ENCODE peak calls at places on chromosome X, in ten cellular contexts. One of them, this sample, is unnamed.

GRCh38 chrX:15436220-15436619 is 52.0 kb upstream of the VEGFD start:
- DNase-seq in GM13977: no peak
- DNase-seq in EH: peak
- DNase-seq in AG08395: no peak
- DNase-seq in activated T-cell treated with anti-CD3 and anti-CD28 coated beads for 48 hours: no peak
- DNase-seq in stimulated activated CD8-positive, alpha-beta memory T cell treated with anti-CD3 and anti-CD28 coated beads, Interleukin-4, amount 100 ng/mL, for 24 hours: no peak
- DNase-seq in stimulated activated CD4-positive, alpha-beta T cell treated with anti-CD3 and anti-CD28 coated beads, Interleukin-1b, Interleukin-23, amount 100 ng/mL, for 48 hours: no peak
- DNase-seq in progenitor cell of endocrine pancreas: no peak
- DNase-seq in K562: no peak
- DNase-seq in T-helper 2 cell treated with Interferon-gamma antibody and Interleukin-4, amounts not matched to agents 5 μg/mL and 100 μg/mL, for 36 hours: no peak
- DNase-seq in this sample: no peak

GRCh38 chrX:130895299-130895698 is 7.7 kb downstream of the ENOX2 start:
- DNase-seq in GM13977: no peak
- DNase-seq in EH: no peak
- DNase-seq in AG08395: no peak
- DNase-seq in activated T-cell treated with anti-CD3 and anti-CD28 coated beads for 48 hours: no peak
- DNase-seq in stimulated activated CD8-positive, alpha-beta memory T cell treated with anti-CD3 and anti-CD28 coated beads, Interleukin-4, amount 100 ng/mL, for 24 hours: no peak
- DNase-seq in stimulated activated CD4-positive, alpha-beta T cell treated with anti-CD3 and anti-CD28 coated beads, Interleukin-1b, Interleukin-23, amount 100 ng/mL, for 48 hours: no peak
- DNase-seq in progenitor cell of endocrine pancreas: no peak
- DNase-seq in K562: no peak
- DNase-seq in T-helper 2 cell treated with Interferon-gamma antibody and Interleukin-4, amounts not matched to agents 5 μg/mL and 100 μg/mL, for 36 hours: no peak
- DNase-seq in this sample: no peak

GRCh38 chrX:154990496-154990895 is 32.0 kb downstream of the F8 start:
- DNase-seq in GM13977: no peak
- DNase-seq in EH: no peak
- DNase-seq in AG08395: no peak
- DNase-seq in activated T-cell treated with anti-CD3 and anti-CD28 coated beads for 48 hours: no peak
- DNase-seq in stimulated activated CD8-positive, alpha-beta memory T cell treated with anti-CD3 and anti-CD28 coated beads, Interleukin-4, amount 100 ng/mL, for 24 hours: no peak
- DNase-seq in stimulated activated CD4-positive, alpha-beta T cell treated with anti-CD3 and anti-CD28 coated beads, Interleukin-1b, Interleukin-23, amount 100 ng/mL, for 48 hours: no peak
- DNase-seq in progenitor cell of endocrine pancreas: no peak
- DNase-seq in K562: no peak
- DNase-seq in T-helper 2 cell treated with Interferon-gamma antibody and Interleukin-4, amounts not matched to agents 5 μg/mL and 100 μg/mL, for 36 hours: no peak
- DNase-seq in this sample: no peak

GRCh38 chrX:112874140-112874539 is 33.5 kb upstream of the AMOT start:
- DNase-seq in GM13977: no peak
- DNase-seq in EH: no peak
- DNase-seq in AG08395: no peak
- DNase-seq in activated T-cell treated with anti-CD3 and anti-CD28 coated beads for 48 hours: no peak
- DNase-seq in stimulated activated CD8-positive, alpha-beta memory T cell treated with anti-CD3 and anti-CD28 coated beads, Interleukin-4, amount 100 ng/mL, for 24 hours: no peak
- DNase-seq in stimulated activated CD4-positive, alpha-beta T cell treated with anti-CD3 and anti-CD28 coated beads, Interleukin-1b, Interleukin-23, amount 100 ng/mL, for 48 hours: no peak
- DNase-seq in progenitor cell of endocrine pancreas: no peak
- DNase-seq in K562: no peak
- DNase-seq in T-helper 2 cell treated with Interferon-gamma antibody and Interleukin-4, amounts not matched to agents 5 μg/mL and 100 μg/mL, for 36 hours: no peak
- DNase-seq in this sample: no peak

GRCh38 chrX:103356897-103357296 is 591 bp downstream of the TCEAL9 start:
- DNase-seq in GM13977: no peak
- DNase-seq in EH: peak
- DNase-seq in AG08395: no peak
- DNase-seq in activated T-cell treated with anti-CD3 and anti-CD28 coated beads for 48 hours: no peak
- DNase-seq in stimulated activated CD8-positive, alpha-beta memory T cell treated with anti-CD3 and anti-CD28 coated beads, Interleukin-4, amount 100 ng/mL, for 24 hours: no peak
- DNase-seq in stimulated activated CD4-positive, alpha-beta T cell treated with anti-CD3 and anti-CD28 coated beads, Interleukin-1b, Interleukin-23, amount 100 ng/mL, for 48 hours: no peak
- DNase-seq in progenitor cell of endocrine pancreas: no peak
- DNase-seq in K562: no peak
- DNase-seq in T-helper 2 cell treated with Interferon-gamma antibody and Interleukin-4, amounts not matched to agents 5 μg/mL and 100 μg/mL, for 36 hours: no peak
- DNase-seq in this sample: no peak

GRCh38 chrX:1524874-1525582 is 12.0 kb downstream of the P2RY8 start:
- DNase-seq in GM13977: no peak
- DNase-seq in EH: no peak
- DNase-seq in AG08395: no peak
- DNase-seq in activated T-cell treated with anti-CD3 and anti-CD28 coated beads for 48 hours: no peak
- DNase-seq in stimulated activated CD8-positive, alpha-beta memory T cell treated with anti-CD3 and anti-CD28 coated beads, Interleukin-4, amount 100 ng/mL, for 24 hours: no peak
- DNase-seq in stimulated activated CD4-positive, alpha-beta T cell treated with anti-CD3 and anti-CD28 coated beads, Interleukin-1b, Interleukin-23, amount 100 ng/mL, for 48 hours: no peak
- DNase-seq in progenitor cell of endocrine pancreas: no peak
- DNase-seq in K562: no peak
- DNase-seq in T-helper 2 cell treated with Interferon-gamma antibody and Interleukin-4, amounts not matched to agents 5 μg/mL and 100 μg/mL, for 36 hours: no peak
- DNase-seq in this sample: no peak

GRCh38 chrX:18956322-18957032 is 27.4 kb downstream of the PHKA2 start:
- DNase-seq in GM13977: no peak
- DNase-seq in EH: no peak
- DNase-seq in AG08395: no peak
- DNase-seq in activated T-cell treated with anti-CD3 and anti-CD28 coated beads for 48 hours: no peak
- DNase-seq in stimulated activated CD8-positive, alpha-beta memory T cell treated with anti-CD3 and anti-CD28 coated beads, Interleukin-4, amount 100 ng/mL, for 24 hours: no peak
- DNase-seq in stimulated activated CD4-positive, alpha-beta T cell treated with anti-CD3 and anti-CD28 coated beads, Interleukin-1b, Interleukin-23, amount 100 ng/mL, for 48 hours: no peak
- DNase-seq in progenitor cell of endocrine pancreas: no peak
- DNase-seq in K562: no peak
- DNase-seq in T-helper 2 cell treated with Interferon-gamma antibody and Interleukin-4, amounts not matched to agents 5 μg/mL and 100 μg/mL, for 36 hours: no peak
- DNase-seq in this sample: no peak

GRCh38 chrX:46796574-46797191 is 37.8 kb upstream of the SLC9A7 start:
- DNase-seq in GM13977: peak
- DNase-seq in EH: peak
- DNase-seq in AG08395: peak
- DNase-seq in activated T-cell treated with anti-CD3 and anti-CD28 coated beads for 48 hours: peak
- DNase-seq in stimulated activated CD8-positive, alpha-beta memory T cell treated with anti-CD3 and anti-CD28 coated beads, Interleukin-4, amount 100 ng/mL, for 24 hours: peak
- DNase-seq in stimulated activated CD4-positive, alpha-beta T cell treated with anti-CD3 and anti-CD28 coated beads, Interleukin-1b, Interleukin-23, amount 100 ng/mL, for 48 hours: peak
- DNase-seq in progenitor cell of endocrine pancreas: peak
- DNase-seq in K562: peak
- DNase-seq in T-helper 2 cell treated with Interferon-gamma antibody and Interleukin-4, amounts not matched to agents 5 μg/mL and 100 μg/mL, for 36 hours: peak
- DNase-seq in this sample: peak

GRCh38 chrX:23578079-23578478 is 89.2 kb upstream of the PRDX4 start:
- DNase-seq in GM13977: no peak
- DNase-seq in EH: peak
- DNase-seq in AG08395: no peak
- DNase-seq in activated T-cell treated with anti-CD3 and anti-CD28 coated beads for 48 hours: no peak
- DNase-seq in stimulated activated CD8-positive, alpha-beta memory T cell treated with anti-CD3 and anti-CD28 coated beads, Interleukin-4, amount 100 ng/mL, for 24 hours: no peak
- DNase-seq in stimulated activated CD4-positive, alpha-beta T cell treated with anti-CD3 and anti-CD28 coated beads, Interleukin-1b, Interleukin-23, amount 100 ng/mL, for 48 hours: no peak
- DNase-seq in progenitor cell of endocrine pancreas: no peak
- DNase-seq in K562: no peak
- DNase-seq in T-helper 2 cell treated with Interferon-gamma antibody and Interleukin-4, amounts not matched to agents 5 μg/mL and 100 μg/mL, for 36 hours: no peak
- DNase-seq in this sample: no peak

GRCh38 chrX:84155938-84156337 is 32.1 kb downstream of the RPS6KA6 start:
- DNase-seq in GM13977: no peak
- DNase-seq in EH: peak
- DNase-seq in AG08395: no peak
- DNase-seq in activated T-cell treated with anti-CD3 and anti-CD28 coated beads for 48 hours: no peak
- DNase-seq in stimulated activated CD8-positive, alpha-beta memory T cell treated with anti-CD3 and anti-CD28 coated beads, Interleukin-4, amount 100 ng/mL, for 24 hours: no peak
- DNase-seq in stimulated activated CD4-positive, alpha-beta T cell treated with anti-CD3 and anti-CD28 coated beads, Interleukin-1b, Interleukin-23, amount 100 ng/mL, for 48 hours: no peak
- DNase-seq in progenitor cell of endocrine pancreas: no peak
- DNase-seq in K562: no peak
- DNase-seq in T-helper 2 cell treated with Interferon-gamma antibody and Interleukin-4, amounts not matched to agents 5 μg/mL and 100 μg/mL, for 36 hours: no peak
- DNase-seq in this sample: no peak

GRCh38 chrX:153580700-153581386 is 18.1 kb downstream of the CCNQ start:
- DNase-seq in GM13977: no peak
- DNase-seq in EH: no peak
- DNase-seq in AG08395: no peak
- DNase-seq in activated T-cell treated with anti-CD3 and anti-CD28 coated beads for 48 hours: no peak
- DNase-seq in stimulated activated CD8-positive, alpha-beta memory T cell treated with anti-CD3 and anti-CD28 coated beads, Interleukin-4, amount 100 ng/mL, for 24 hours: no peak
- DNase-seq in stimulated activated CD4-positive, alpha-beta T cell treated with anti-CD3 and anti-CD28 coated beads, Interleukin-1b, Interleukin-23, amount 100 ng/mL, for 48 hours: no peak
- DNase-seq in progenitor cell of endocrine pancreas: no peak
- DNase-seq in K562: peak
- DNase-seq in T-helper 2 cell treated with Interferon-gamma antibody and Interleukin-4, amounts not matched to agents 5 μg/mL and 100 μg/mL, for 36 hours: no peak
- DNase-seq in this sample: no peak

GRCh38 chrX:51803833-51804232 is 60.6 kb downstream of the GSPT2 start:
- DNase-seq in GM13977: no peak
- DNase-seq in EH: no peak
- DNase-seq in AG08395: no peak
- DNase-seq in activated T-cell treated with anti-CD3 and anti-CD28 coated beads for 48 hours: no peak
- DNase-seq in stimulated activated CD8-positive, alpha-beta memory T cell treated with anti-CD3 and anti-CD28 coated beads, Interleukin-4, amount 100 ng/mL, for 24 hours: no peak
- DNase-seq in stimulated activated CD4-positive, alpha-beta T cell treated with anti-CD3 and anti-CD28 coated beads, Interleukin-1b, Interleukin-23, amount 100 ng/mL, for 48 hours: no peak
- DNase-seq in progenitor cell of endocrine pancreas: no peak
- DNase-seq in K562: no peak
- DNase-seq in T-helper 2 cell treated with Interferon-gamma antibody and Interleukin-4, amounts not matched to agents 5 μg/mL and 100 μg/mL, for 36 hours: no peak
- DNase-seq in this sample: no peak

GRCh38 chrX:2801223-2801622 is 27.5 kb upstream of the GYG2 start:
- DNase-seq in GM13977: no peak
- DNase-seq in EH: no peak
- DNase-seq in AG08395: no peak
- DNase-seq in activated T-cell treated with anti-CD3 and anti-CD28 coated beads for 48 hours: no peak
- DNase-seq in stimulated activated CD8-positive, alpha-beta memory T cell treated with anti-CD3 and anti-CD28 coated beads, Interleukin-4, amount 100 ng/mL, for 24 hours: no peak
- DNase-seq in stimulated activated CD4-positive, alpha-beta T cell treated with anti-CD3 and anti-CD28 coated beads, Interleukin-1b, Interleukin-23, amount 100 ng/mL, for 48 hours: no peak
- DNase-seq in progenitor cell of endocrine pancreas: no peak
- DNase-seq in K562: no peak
- DNase-seq in T-helper 2 cell treated with Interferon-gamma antibody and Interleukin-4, amounts not matched to agents 5 μg/mL and 100 μg/mL, for 36 hours: no peak
- DNase-seq in this sample: no peak

GRCh38 chrX:136047001-136047642 is 61.9 kb downstream of the SLC9A6 start:
- DNase-seq in GM13977: no peak
- DNase-seq in EH: peak
- DNase-seq in AG08395: no peak
- DNase-seq in activated T-cell treated with anti-CD3 and anti-CD28 coated beads for 48 hours: no peak
- DNase-seq in stimulated activated CD8-positive, alpha-beta memory T cell treated with anti-CD3 and anti-CD28 coated beads, Interleukin-4, amount 100 ng/mL, for 24 hours: no peak
- DNase-seq in stimulated activated CD4-positive, alpha-beta T cell treated with anti-CD3 and anti-CD28 coated beads, Interleukin-1b, Interleukin-23, amount 100 ng/mL, for 48 hours: no peak
- DNase-seq in progenitor cell of endocrine pancreas: no peak
- DNase-seq in K562: no peak
- DNase-seq in T-helper 2 cell treated with Interferon-gamma antibody and Interleukin-4, amounts not matched to agents 5 μg/mL and 100 μg/mL, for 36 hours: no peak
- DNase-seq in this sample: no peak

GRCh38 chrX:43580621-43581020 is 75.5 kb upstream of the MAOA start:
- DNase-seq in GM13977: no peak
- DNase-seq in EH: no peak
- DNase-seq in AG08395: no peak
- DNase-seq in activated T-cell treated with anti-CD3 and anti-CD28 coated beads for 48 hours: no peak
- DNase-seq in stimulated activated CD8-positive, alpha-beta memory T cell treated with anti-CD3 and anti-CD28 coated beads, Interleukin-4, amount 100 ng/mL, for 24 hours: no peak
- DNase-seq in stimulated activated CD4-positive, alpha-beta T cell treated with anti-CD3 and anti-CD28 coated beads, Interleukin-1b, Interleukin-23, amount 100 ng/mL, for 48 hours: no peak
- DNase-seq in progenitor cell of endocrine pancreas: no peak
- DNase-seq in K562: no peak
- DNase-seq in T-helper 2 cell treated with Interferon-gamma antibody and Interleukin-4, amounts not matched to agents 5 μg/mL and 100 μg/mL, for 36 hours: no peak
- DNase-seq in this sample: no peak